ENCODE peak calls at places on chromosome 21, in five cellular contexts. R is HCT116, W is A549, U is tibial nerve, M is heart left ventricle. K is an unnamed sample.

GRCh38 chr21:42765656-42766055 is 112.2 kb downstream of the PDE9A start:
- DNase-seq in M (no peak), W (no peak), R (no peak), U (no peak), K (no peak)

GRCh38 chr21:31459457-31459856 is 115.4 kb upstream of the TIAM1 start:
- DNase-seq in W (peak), U (no peak), M (no peak), R (peak), K (no peak)

GRCh38 chr21:43585924-43586411 is 73.3 kb downstream of the HSF2BP start:
- DNase-seq in M (no peak), R (peak), U (peak), W (peak), K (peak)

GRCh38 chr21:44082648-44083436 is 24.4 kb upstream of the PWP2 start:
- DNase-seq in W (no peak), M (no peak), R (no peak), U (no peak), K (no peak)

GRCh38 chr21:28444567-28444966 is 548.1 kb downstream of the LTN1 start:
- DNase-seq in M (no peak), R (no peak), U (no peak), W (no peak), K (no peak)

GRCh38 chr21:41877901-41878830 is 978 bp downstream of the PRDM15 start:
- DNase-seq in W (peak), M (no peak), R (no peak), U (no peak), K (peak)

GRCh38 chr21:34881421-34881820 is 167.7 kb downstream of the RUNX1 start:
- DNase-seq in U (no peak), M (no peak), R (no peak), W (no peak), K (no peak)

GRCh38 chr21:27582946-27583270 is 616.0 kb upstream of the ADAMTS5 start:
- DNase-seq in M (no peak), W (no peak), R (no peak), U (no peak), K (no peak)

GRCh38 chr21:29586696-29587095 is 288.0 kb downstream of the BACH1 start:
- DNase-seq in W (no peak), R (no peak), U (no peak), M (no peak), K (no peak)

GRCh38 chr21:44421901-44422840 is 33.1 kb upstream of the LRRC3 start:
- DNase-seq in M (peak), U (no peak), W (no peak), R (no peak), K (no peak)

GRCh38 chr21:36866419-36866818 is 100.0 kb downstream of the HLCS start:
- DNase-seq in W (no peak), M (no peak), R (no peak), U (no peak), K (no peak)
- TF ChIP-seq POLR2A in W (no peak), M (no peak), R (no peak), U (no peak), K (no peak)

DNA sequence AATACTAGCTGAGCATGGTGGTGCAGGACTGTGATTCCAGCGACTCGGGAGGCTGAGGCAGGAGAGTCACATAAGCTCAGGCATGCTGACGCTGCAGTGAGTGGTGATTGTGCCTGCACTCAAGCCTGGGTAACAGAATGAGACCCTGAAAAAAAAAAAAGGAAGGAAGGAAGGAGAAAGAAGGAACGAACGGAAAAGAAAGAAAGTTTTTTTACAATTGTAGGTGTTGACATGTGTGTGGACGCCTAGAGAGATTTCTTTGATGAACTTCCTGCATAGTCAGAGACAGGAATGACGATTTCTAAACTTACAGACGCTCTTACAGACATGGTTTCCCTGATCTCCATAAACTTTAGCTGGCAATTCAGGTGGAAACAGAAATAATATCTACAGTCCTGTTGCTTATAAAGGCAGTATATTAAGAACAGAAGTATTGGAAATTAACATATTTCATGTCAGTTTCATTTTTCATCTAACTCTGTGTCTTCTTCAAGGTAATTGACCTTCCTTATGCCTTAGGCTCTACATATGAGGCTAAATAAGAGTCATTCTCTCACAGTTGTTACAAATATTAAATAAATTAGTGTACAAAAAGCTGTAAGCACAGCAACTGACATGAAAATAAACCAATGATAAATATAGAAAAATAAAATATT is 4.1 kb downstream of the SAMSN1 start:
- DNase-seq in W (no peak), R (no peak), M (no peak), U (no peak), K (no peak)
- TF ChIP-seq POLR2A in W (no peak), R (no peak), M (no peak), U (no peak), K (no peak)

GRCh38 chr21:25734654-25735220 is at the start of the genes ATP5PF and GABPA:
- DNase-seq in W (peak), R (peak), U (peak), M (peak), K (peak)

GRCh38 chr21:25735895-25736597 is 1.3 kb downstream of the GABPA start:
- DNase-seq in M (no peak), R (no peak), W (peak), U (no peak), K (no peak)

GRCh38 chr21:25733859-25734653 is 648 bp downstream of the ATP5PF start:
- DNase-seq in W (peak), M (no peak), R (no peak), U (no peak), K (no peak)

GRCh38 chr21:25732091-25732760 is 2.5 kb downstream of the ATP5PF start:
- DNase-seq in R (no peak), U (no peak), W (no peak), M (no peak), K (no peak)

GRCh38 chr21:25735221-25735894 is 586 bp downstream of the GABPA start:
- DNase-seq in U (peak), W (peak), M (peak), R (peak), K (peak)
- TF ChIP-seq POLR2A in U (no peak), W (peak), M (no peak), R (peak), K (peak)

DNA sequence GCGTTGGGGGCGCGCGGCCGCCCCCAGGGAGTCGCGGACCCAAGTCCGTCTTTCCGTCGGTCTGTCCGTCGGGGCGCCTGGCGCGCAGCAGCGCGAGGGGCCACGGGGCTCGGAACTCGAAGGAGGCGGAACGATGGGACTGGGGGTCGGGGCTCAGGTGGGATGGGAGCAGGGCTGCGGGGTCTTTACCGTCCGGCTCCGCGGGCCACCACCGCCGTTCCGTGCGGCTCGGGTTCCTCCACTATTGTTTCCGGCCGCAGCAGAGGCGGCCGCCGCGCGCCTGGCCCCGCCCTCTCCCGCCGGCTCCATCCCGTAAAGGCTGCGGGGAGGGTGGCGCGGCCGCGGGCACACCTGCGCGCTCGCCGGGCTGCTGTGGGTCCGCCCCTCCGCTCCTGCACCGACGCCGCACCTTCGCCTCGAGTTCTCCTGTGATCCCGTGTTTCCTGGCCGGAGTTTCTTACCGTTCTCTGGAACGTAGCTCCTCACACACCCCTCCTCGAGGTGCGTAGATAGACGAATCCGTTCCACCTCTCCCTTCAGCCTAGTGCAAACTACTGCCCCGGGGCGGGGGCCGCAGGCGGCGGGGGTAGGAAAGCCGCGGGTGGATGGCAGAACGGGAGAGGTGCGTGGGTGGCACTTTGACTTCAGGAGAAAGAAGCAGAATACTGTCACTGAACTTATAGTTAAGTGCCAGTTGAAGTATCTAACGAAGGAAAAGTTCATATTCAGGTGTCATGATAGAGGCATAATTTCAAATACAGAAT is at the start of gene C21orf91:
- DNase-seq in U (peak), W (peak), R (peak), M (peak), K (peak)
- TF ChIP-seq POLR2A in U (peak), W (peak), R (peak), M (peak), K (peak)

GRCh38 chr21:45532826-45533730 is 9.2 kb downstream of the SLC19A1 start:
- DNase-seq in M (peak), W (no peak), U (no peak), R (no peak), K (no peak)

GRCh38 chr21:45535341-45536081 is 6.7 kb downstream of the SLC19A1 start:
- DNase-seq in W (no peak), U (peak), R (no peak), M (peak), K (no peak)

GRCh38 chr21:45536301-45537081 is 5.7 kb downstream of the SLC19A1 start:
- DNase-seq in M (peak), U (peak), R (no peak), W (no peak), K (no peak)

GRCh38 chr21:45533731-45534571 is 8.3 kb downstream of the SLC19A1 start:
- DNase-seq in W (no peak), U (no peak), M (peak), R (no peak), K (no peak)

DNA sequence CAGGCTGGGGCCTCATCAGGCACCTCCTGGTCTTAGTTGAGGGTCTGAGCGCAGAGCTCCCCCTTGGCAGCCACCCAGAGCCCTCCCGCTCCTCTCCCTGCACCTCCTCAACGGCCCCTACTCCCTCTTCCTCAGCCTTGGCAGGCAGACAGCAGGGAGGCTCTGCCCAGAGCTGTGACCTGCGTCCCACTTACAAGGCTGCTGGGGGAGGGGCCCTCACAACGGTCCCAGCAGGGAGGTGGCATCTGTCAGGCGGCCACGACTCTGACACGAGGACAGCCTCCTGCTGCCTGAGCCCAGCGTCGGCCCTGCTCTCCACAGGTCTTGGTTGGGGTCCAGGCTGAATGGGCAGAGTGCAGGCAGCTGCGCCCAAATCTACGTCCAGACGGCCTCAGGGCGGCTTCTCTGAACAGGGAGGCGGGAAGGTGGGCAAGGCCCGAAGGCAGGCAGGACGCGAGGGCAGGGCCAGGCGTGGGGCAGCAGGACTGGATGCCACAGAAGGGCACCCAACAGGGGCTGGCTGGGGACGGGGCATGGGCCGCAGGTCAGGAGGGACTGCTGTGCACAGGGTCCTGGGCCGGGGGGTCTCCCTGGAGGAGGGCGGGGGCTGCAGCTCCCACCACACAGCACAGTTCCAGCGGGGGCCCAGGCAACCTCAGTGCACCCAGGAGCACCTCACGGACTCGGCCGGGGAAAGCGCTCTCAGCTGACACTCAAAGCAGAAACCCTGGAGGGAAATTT is 7.5 kb downstream of the SLC19A1 start:
- DNase-seq in W (no peak), U (peak), M (peak), R (no peak), K (no peak)
- TF ChIP-seq POLR2A in W (no peak), U (no peak), M (no peak), R (no peak), K (no peak)

DNA sequence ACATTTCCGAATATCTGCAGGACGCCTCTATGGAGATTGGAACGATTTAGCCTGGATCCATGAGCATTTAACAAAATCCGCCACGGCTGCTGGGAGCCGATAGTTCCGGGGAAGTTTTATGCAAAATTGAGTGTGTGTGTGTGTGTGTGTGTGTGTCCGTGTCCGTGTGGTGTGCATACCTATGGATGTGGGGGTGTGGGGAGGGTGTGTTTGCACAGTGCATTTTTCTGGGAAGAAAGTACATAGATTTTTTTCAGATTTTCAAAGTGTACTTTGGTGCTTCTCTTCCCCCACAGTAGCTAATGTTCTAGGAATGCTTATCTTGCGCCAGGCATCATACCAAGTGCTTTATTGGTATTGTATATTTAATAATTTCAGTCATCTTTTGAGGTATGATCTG is 117.4 kb downstream of the PCP4 start:
- DNase-seq in W (no peak), R (no peak), M (no peak), U (no peak), K (no peak)
- TF ChIP-seq POLR2A in W (no peak), R (no peak), M (no peak), U (no peak), K (no peak)

DNA sequence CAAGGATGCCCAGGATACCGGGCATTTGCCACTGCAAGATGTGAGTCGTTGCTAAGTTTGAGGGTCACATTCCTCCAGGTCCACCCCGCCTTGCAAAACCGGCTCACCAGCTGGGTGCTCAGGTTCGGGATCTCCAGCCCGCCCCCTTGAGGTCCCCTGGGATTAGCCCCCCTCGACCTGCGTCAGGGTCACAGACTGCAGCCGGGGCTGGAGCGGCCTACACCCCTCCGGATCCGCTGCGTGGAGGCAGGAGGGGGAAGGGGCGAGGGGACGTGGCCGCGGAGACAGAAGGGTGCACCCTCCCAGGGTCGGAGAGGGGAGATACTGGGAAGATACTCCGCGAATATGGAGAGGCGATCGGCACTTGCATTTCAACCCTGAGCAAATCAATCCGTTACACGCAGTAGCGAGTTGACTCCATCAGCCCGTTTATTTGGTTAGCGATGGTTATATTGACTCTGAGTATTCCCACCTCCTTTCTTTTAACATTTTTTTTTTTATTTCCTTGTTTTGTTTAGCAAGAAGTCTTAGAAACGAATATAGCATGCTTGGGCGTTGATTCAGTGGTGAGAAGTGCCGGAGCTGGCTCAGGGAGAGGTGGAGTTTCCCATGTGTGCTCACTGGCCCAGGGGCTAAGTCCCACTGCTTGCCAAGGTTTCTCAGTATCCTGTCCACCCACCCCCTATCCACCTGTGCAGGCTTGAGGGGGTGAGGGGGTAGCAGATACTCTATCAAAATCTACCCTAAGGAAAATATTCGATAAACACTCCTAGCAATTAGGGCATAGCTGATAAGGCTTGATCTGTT is 983 bp downstream of the IFNAR2 start:
- DNase-seq in M (peak), U (no peak), R (no peak), W (peak), K (peak)
- TF ChIP-seq POLR2A in M (peak), U (no peak), R (no peak), W (no peak), K (no peak)

DNA sequence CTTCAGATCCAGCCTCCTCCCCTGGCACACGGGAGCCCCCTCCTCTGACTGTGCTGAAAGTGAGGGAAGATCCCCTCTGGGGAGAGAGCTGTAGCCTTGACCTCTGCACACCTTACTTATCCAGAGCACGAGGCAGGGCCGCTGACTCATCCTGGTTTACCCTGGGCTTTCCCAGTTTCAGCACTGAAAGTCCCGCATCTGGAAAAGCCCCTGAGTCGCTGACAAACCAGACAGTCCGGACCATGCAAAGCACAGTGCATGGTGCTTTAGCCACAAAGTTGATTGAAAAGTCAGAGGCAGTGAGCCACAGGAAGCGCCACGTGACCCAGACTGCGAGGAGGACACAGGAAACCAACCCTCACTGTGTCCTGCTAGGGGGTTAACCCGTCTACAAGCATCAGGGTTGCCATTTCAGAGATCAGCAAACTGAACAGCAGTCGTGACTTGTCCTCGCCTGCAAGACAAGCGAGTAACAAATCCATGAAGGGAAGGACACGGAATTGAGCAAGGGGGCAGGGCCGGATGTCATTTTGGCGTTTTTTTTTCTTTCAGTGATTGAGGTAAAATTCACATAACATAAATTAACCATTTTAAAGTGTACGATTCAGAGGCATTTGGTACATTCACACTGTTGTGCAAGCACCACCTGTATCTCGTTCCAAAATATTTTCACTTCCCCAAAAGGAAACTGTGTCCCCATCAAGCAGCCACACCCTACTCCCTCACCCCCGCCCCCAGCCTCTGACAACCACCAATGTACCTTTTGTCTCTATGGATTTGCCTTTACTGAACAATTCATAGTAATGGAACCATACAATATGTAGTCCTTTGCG is 19.9 kb upstream of the IFNGR2 start:
- DNase-seq in M (peak), W (peak), U (no peak), R (peak), K (peak)
- TF ChIP-seq POLR2A in M (peak), W (no peak), U (no peak), R (no peak), K (peak)

K was measured in H54.